ENCODE peak calls at places on chromosomes 16 and 17, in four cellular contexts. One of them, this sample, is unnamed.

GRCh38 chr16:89177501-89177900 is 6.0 kb downstream of the CDH15 start:
- DNase-seq in IMR-90: no peak
- DNase-seq in CD8-positive, alpha-beta T cell: no peak
- DNase-seq in upper lobe of right lung: no peak
- DNase-seq in this sample: no peak

GRCh38 chr17:6408271-6408670 is 26.6 kb downstream of the AIPL1 start:
- DNase-seq in IMR-90: no peak
- DNase-seq in CD8-positive, alpha-beta T cell: no peak
- DNase-seq in upper lobe of right lung: peak; percentile 8
- DNase-seq in this sample: no peak

GRCh38 chr16:64132190-64132589 is 989.7 kb downstream of the CDH11 start:
- DNase-seq in IMR-90: no peak
- DNase-seq in CD8-positive, alpha-beta T cell: no peak
- DNase-seq in upper lobe of right lung: no peak
- DNase-seq in this sample: no peak

GRCh38 chr17:19319771-19320505 is 42.6 kb downstream of the B9D1 start:
- DNase-seq in IMR-90: no peak
- DNase-seq in CD8-positive, alpha-beta T cell: no peak
- DNase-seq in upper lobe of right lung: peak; percentile 55
- DNase-seq in this sample: no peak

GRCh38 chr17:82444941-82445521 is 5.5 kb downstream of the CYBC1 start:
- DNase-seq in IMR-90: no peak
- DNase-seq in CD8-positive, alpha-beta T cell: no peak
- DNase-seq in upper lobe of right lung: peak; percentile 72
- DNase-seq in this sample: no peak

GRCh38 chr17:28230011-28230410 is 89.0 kb upstream of the TMEM97 start:
- DNase-seq in IMR-90: no peak
- DNase-seq in CD8-positive, alpha-beta T cell: no peak
- DNase-seq in upper lobe of right lung: peak; percentile 27
- DNase-seq in this sample: no peak

GRCh38 chr16:4318171-4318910 is 2.5 kb downstream of the GLIS2 start:
- DNase-seq in IMR-90: no peak
- DNase-seq in CD8-positive, alpha-beta T cell: no peak
- DNase-seq in upper lobe of right lung: no peak
- DNase-seq in this sample: no peak

GRCh38 chr16:66299349-66299748 is 67.1 kb upstream of the CDH5 start:
- DNase-seq in IMR-90: no peak
- DNase-seq in CD8-positive, alpha-beta T cell: no peak
- DNase-seq in upper lobe of right lung: no peak
- DNase-seq in this sample: no peak

GRCh38 chr17:57603978-57604377 is 141.1 kb downstream of the CCDC182 start:
- DNase-seq in IMR-90: no peak
- DNase-seq in CD8-positive, alpha-beta T cell: peak; percentile 76
- DNase-seq in upper lobe of right lung: peak; percentile 69
- DNase-seq in this sample: no peak

DNA sequence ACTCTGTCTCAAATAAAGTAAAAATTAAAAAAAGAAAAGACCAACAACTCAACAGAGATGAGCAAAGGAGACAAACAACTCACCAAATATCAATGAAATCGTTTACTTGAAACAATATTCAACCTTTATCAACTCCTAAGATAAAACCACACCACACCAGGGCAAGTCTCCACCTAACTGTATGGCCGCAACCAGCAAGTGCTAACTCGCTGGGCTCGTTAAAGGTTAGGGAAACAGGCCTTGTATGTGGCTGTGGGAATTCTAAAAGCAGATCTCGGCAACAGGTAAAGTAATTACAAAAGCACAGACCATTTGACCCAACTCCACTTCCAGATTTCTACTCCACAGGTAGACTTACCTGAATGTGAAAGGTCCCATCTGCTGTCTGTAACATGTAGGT is 9.3 kb downstream of the ZCCHC14 start:
- DNase-seq in IMR-90: no peak
- DNase-seq in CD8-positive, alpha-beta T cell: no peak
- DNase-seq in upper lobe of right lung: no peak
- DNase-seq in this sample: no peak
- H3K4me3 ChIP-seq in IMR-90: no peak overlapping the region
- H3K4me3 ChIP-seq in CD8-positive, alpha-beta T cell: no peak overlapping the region
- H3K4me3 ChIP-seq in upper lobe of right lung: no peak overlapping the region
- H3K4me3 ChIP-seq in this sample: no peak overlapping the region

DNA sequence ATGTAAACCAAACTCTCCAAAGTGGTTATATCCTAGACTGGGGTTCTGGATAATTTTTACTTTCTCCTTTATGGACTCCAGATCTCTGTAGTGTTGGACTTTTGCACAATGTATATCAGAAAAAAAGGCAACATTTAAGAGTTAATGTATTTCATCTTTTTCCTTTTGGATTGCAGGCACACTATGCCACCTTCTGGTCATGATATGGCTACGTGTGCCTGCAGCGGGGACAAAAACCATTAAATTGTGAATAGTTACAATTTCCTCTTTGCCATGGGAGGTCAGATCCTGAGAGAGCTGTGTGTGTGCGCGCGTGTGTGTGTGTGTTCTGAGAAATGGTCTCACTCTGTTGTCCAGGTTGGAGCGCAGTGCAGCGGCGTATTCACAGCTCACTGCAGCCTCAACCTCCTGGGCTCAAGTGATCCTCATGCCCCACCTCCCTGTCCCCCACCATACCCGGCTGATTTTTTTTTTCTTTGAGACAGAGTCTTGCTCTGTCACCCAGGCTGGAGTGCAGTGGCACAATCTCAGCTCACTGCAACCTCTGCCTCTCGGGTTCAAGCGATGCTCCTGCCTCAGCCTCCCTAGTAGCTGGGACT is 4.3 kb upstream of the SGF29 start:
- DNase-seq in IMR-90: peak; percentile 53
- DNase-seq in CD8-positive, alpha-beta T cell: no peak
- DNase-seq in upper lobe of right lung: no peak
- DNase-seq in this sample: no peak
- TF ChIP-seq CTCF in IMR-90: peak; percentile 72
- TF ChIP-seq CTCF in CD8-positive, alpha-beta T cell: peak; percentile 43
- TF ChIP-seq CTCF in upper lobe of right lung: peak; percentile 58
- TF ChIP-seq CTCF in this sample: peak; percentile 62

GRCh38 chr17:79080761-79081290 is 6.2 kb downstream of the ENGASE start:
- DNase-seq in IMR-90: no peak
- DNase-seq in CD8-positive, alpha-beta T cell: no peak
- DNase-seq in upper lobe of right lung: peak; percentile 41
- DNase-seq in this sample: no peak

GRCh38 chr17:79081571-79082276 is 7.1 kb downstream of the ENGASE start:
- DNase-seq in IMR-90: no peak
- DNase-seq in CD8-positive, alpha-beta T cell: no peak
- DNase-seq in upper lobe of right lung: no peak
- DNase-seq in this sample: no peak

GRCh38 chr17:79083191-79083971 is 8.8 kb downstream of the ENGASE start:
- DNase-seq in IMR-90: no peak
- DNase-seq in CD8-positive, alpha-beta T cell: no peak
- DNase-seq in upper lobe of right lung: no peak
- DNase-seq in this sample: no peak

GRCh38 chr17:79084291-79085153 is 9.9 kb downstream of the ENGASE start:
- DNase-seq in IMR-90: no peak
- DNase-seq in CD8-positive, alpha-beta T cell: no peak
- DNase-seq in upper lobe of right lung: no peak
- DNase-seq in this sample: no peak

GRCh38 chr17:79082311-79083190 is 7.9 kb downstream of the ENGASE start:
- DNase-seq in IMR-90: peak; percentile 19
- DNase-seq in CD8-positive, alpha-beta T cell: peak; percentile 50
- DNase-seq in upper lobe of right lung: peak; percentile 82
- DNase-seq in this sample: no peak
- H3K27ac ChIP-seq in IMR-90: no peak overlapping the region
- H3K27ac ChIP-seq in CD8-positive, alpha-beta T cell: no peak overlapping the region
- H3K27ac ChIP-seq in upper lobe of right lung: no peak overlapping the region
- H3K27ac ChIP-seq in this sample: no peak overlapping the region

DNA sequence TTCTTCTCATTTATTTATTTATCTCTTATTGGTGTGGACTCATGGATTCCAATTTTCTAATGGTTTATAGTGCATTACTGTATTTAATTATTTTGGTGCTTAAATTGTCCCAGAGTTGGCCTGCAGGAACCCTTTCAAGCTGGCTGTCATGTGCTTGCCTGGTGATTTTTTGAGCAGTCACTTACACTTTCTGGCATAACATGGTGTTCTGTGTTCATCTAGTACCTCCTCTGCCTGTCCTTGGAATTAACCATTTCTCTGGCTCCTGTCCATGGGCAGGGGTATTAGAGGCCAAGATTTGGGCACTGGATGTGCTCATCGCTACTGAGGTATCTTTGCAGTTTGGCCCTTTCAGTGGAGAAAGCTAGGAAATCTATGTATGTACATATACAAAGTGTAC is 67.0 kb downstream of the CLEC16A start:
- DNase-seq in IMR-90: no peak
- DNase-seq in CD8-positive, alpha-beta T cell: no peak
- DNase-seq in upper lobe of right lung: no peak
- DNase-seq in this sample: no peak
- H3K4me3 ChIP-seq in IMR-90: no peak overlapping the region
- H3K4me3 ChIP-seq in CD8-positive, alpha-beta T cell: no peak overlapping the region
- H3K4me3 ChIP-seq in upper lobe of right lung: no peak overlapping the region
- H3K4me3 ChIP-seq in this sample: no peak overlapping the region

GRCh38 chr17:40399185-40399584 is 18.5 kb downstream of the TOP2A start:
- DNase-seq in IMR-90: peak; percentile 74
- DNase-seq in CD8-positive, alpha-beta T cell: no peak
- DNase-seq in upper lobe of right lung: no peak
- DNase-seq in this sample: peak; percentile 21

GRCh38 chr17:40407460-40407859 is 10.2 kb downstream of the TOP2A start:
- DNase-seq in IMR-90: no peak
- DNase-seq in CD8-positive, alpha-beta T cell: no peak
- DNase-seq in upper lobe of right lung: no peak
- DNase-seq in this sample: no peak

GRCh38 chr17:40404003-40404402 is 13.7 kb downstream of the TOP2A start:
- DNase-seq in IMR-90: no peak
- DNase-seq in CD8-positive, alpha-beta T cell: no peak
- DNase-seq in upper lobe of right lung: no peak
- DNase-seq in this sample: no peak

GRCh38 chr17:40402668-40403067 is 15.0 kb downstream of the TOP2A start:
- DNase-seq in IMR-90: no peak
- DNase-seq in CD8-positive, alpha-beta T cell: no peak
- DNase-seq in upper lobe of right lung: no peak
- DNase-seq in this sample: no peak
- TF ChIP-seq CTCF in IMR-90: no peak
- TF ChIP-seq CTCF in CD8-positive, alpha-beta T cell: no peak
- TF ChIP-seq CTCF in upper lobe of right lung: no peak
- TF ChIP-seq CTCF in this sample: no peak

GRCh38 chr16:85323230-85323960 is 211.1 kb upstream of the CIBAR2 start:
- DNase-seq in IMR-90: no peak
- DNase-seq in CD8-positive, alpha-beta T cell: no peak
- DNase-seq in upper lobe of right lung: no peak
- DNase-seq in this sample: no peak
- H3K27ac ChIP-seq in IMR-90: no peak overlapping the region
- H3K27ac ChIP-seq in CD8-positive, alpha-beta T cell: no peak overlapping the region
- H3K27ac ChIP-seq in upper lobe of right lung: no peak overlapping the region
- H3K27ac ChIP-seq in this sample: no peak overlapping the region

GRCh38 chr17:80763293-80763867 is 218.7 kb downstream of the RPTOR start:
- DNase-seq in IMR-90: no peak
- DNase-seq in CD8-positive, alpha-beta T cell: no peak
- DNase-seq in upper lobe of right lung: no peak
- DNase-seq in this sample: no peak
- H3K4me3 ChIP-seq in IMR-90: no peak overlapping the region
- H3K4me3 ChIP-seq in CD8-positive, alpha-beta T cell: no peak overlapping the region
- H3K4me3 ChIP-seq in upper lobe of right lung: no peak overlapping the region
- H3K4me3 ChIP-seq in this sample: no peak overlapping the region

GRCh38 chr17:39868554-39868942 is 546 bp downstream of the ZPBP2 start:
- DNase-seq in IMR-90: no peak
- DNase-seq in CD8-positive, alpha-beta T cell: no peak
- DNase-seq in upper lobe of right lung: no peak
- DNase-seq in this sample: no peak

GRCh38 chr17:39867084-39867890 is 715 bp upstream of the ZPBP2 start:
- DNase-seq in IMR-90: no peak
- DNase-seq in CD8-positive, alpha-beta T cell: peak; percentile 37
- DNase-seq in upper lobe of right lung: no peak
- DNase-seq in this sample: no peak

GRCh38 chr17:39870776-39871175 is 2.8 kb downstream of the ZPBP2 start:
- DNase-seq in IMR-90: no peak
- DNase-seq in CD8-positive, alpha-beta T cell: no peak
- DNase-seq in upper lobe of right lung: no peak
- DNase-seq in this sample: no peak

GRCh38 chr17:39867891-39868553 is at the start of gene ZPBP2:
- DNase-seq in IMR-90: no peak
- DNase-seq in CD8-positive, alpha-beta T cell: peak; percentile 40
- DNase-seq in upper lobe of right lung: peak; percentile 59
- DNase-seq in this sample: no peak

DNA sequence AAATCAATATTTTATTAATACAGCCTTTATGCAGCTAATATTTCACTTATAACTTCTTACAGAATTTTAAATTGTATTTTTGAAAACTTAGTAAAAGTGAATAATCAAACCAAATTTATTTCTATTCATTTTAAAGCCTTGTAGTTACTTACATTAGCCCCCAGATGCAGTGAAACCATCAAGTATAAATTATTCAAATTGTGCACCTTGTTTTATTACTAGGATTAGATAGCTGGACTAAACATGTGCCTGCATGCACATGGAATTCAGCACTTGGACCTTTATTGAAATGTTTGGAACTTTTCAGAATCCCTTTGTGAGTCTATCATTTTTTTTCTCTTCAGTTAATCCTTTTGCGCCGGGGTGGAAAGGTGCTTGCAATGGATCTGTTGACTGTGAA is 4.7 kb downstream of the ZPBP2 start:
- DNase-seq in IMR-90: peak; percentile 31
- DNase-seq in CD8-positive, alpha-beta T cell: no peak
- DNase-seq in upper lobe of right lung: no peak
- DNase-seq in this sample: peak; percentile 11
- TF ChIP-seq CTCF in IMR-90: peak; percentile 44
- TF ChIP-seq CTCF in CD8-positive, alpha-beta T cell: no peak
- TF ChIP-seq CTCF in upper lobe of right lung: peak; percentile 31
- TF ChIP-seq CTCF in this sample: peak; percentile 57

This sample was measured in AG04450.